ENCODE peak calls at places on chromosome 7, in five cellular contexts. N is HepG2, O is HTR-8/SVneo, H is BJ, Z is fibroblast of lung. F is an unnamed sample.

GRCh38 chr7:153047079-153047478 is 287.5 kb downstream of the ACTR3B start:
- DNase-seq in N (no peak), O (no peak), H (no peak), Z (no peak), F (no peak)

GRCh38 chr7:131538791-131539179 is 17.6 kb downstream of the PODXL start:
- DNase-seq in N (no peak), O (no peak), H (no peak), Z (no peak), F (no peak)

GRCh38 chr7:22821702-22822485 is 755 bp downstream of the TOMM7 start:
- DNase-seq in N (no peak), O (no peak), H (no peak), Z (peak), F (no peak)

GRCh38 chr7:132603241-132603789 is 27.0 kb upstream of the PLXNA4 start:
- DNase-seq in N (no peak), O (no peak), H (no peak), Z (no peak), F (no peak)

GRCh38 chr7:124701955-124702354 is 63.6 kb downstream of the GPR37 start:
- DNase-seq in N (no peak), O (peak), H (no peak), Z (peak), F (no peak)

GRCh38 chr7:4888161-4888560 is 4.6 kb upstream of the RADIL start:
- DNase-seq in N (no peak), O (no peak), H (no peak), Z (no peak), F (no peak)

GRCh38 chr7:126803060-126803665 is 449.6 kb downstream of the GRM8 start:
- DNase-seq in N (peak), O (peak), H (peak), Z (peak), F (no peak)

GRCh38 chr7:132904209-132904608 is 177.7 kb downstream of the CHCHD3 start:
- DNase-seq in N (no peak), O (no peak), H (no peak), Z (no peak), F (no peak)

GRCh38 chr7:94394058-94394398 is 667 bp upstream of the COL1A2 start:
- DNase-seq in N (no peak), O (no peak), H (no peak), Z (no peak), F (no peak)

GRCh38 chr7:16753102-16753931 is at the start of gene TSPAN13:
- DNase-seq in N (peak), O (peak), H (no peak), Z (peak), F (peak)

GRCh38 chr7:20439786-20440185 is 109.1 kb downstream of the ITGB8 start:
- DNase-seq in N (no peak), O (no peak), H (no peak), Z (no peak), F (no peak)

GRCh38 chr7:107076781-107077698 is 32.5 kb downstream of the PRKAR2B start:
- DNase-seq in N (no peak), O (no peak), H (no peak), Z (no peak), F (no peak)

GRCh38 chr7:100603697-100604077 is 1.5 kb downstream of the PCOLCE start:
- DNase-seq in N (no peak), O (no peak), H (no peak), Z (peak), F (no peak)

GRCh38 chr7:25180946-25181345 is 47.3 kb downstream of the NPVF start:
- DNase-seq in N (no peak), O (no peak), H (no peak), Z (no peak), F (no peak)

GRCh38 chr7:54725255-54725654 is 33.8 kb downstream of the SEC61G start:
- DNase-seq in N (no peak), O (no peak), H (no peak), Z (no peak), F (no peak)

GRCh38 chr7:29841926-29842671 is 35.8 kb downstream of the WIPF3 start:
- DNase-seq in N (no peak), O (no peak), H (no peak), Z (no peak), F (no peak)

GRCh38 chr7:45069444-45070253 is 19.1 kb downstream of the NACAD start:
- DNase-seq in N (no peak), O (no peak), H (no peak), Z (no peak), F (no peak)

GRCh38 chr7:9945131-9945530 is 1028.5 kb upstream of the PHF14 start:
- DNase-seq in N (no peak), O (no peak), H (no peak), Z (peak), F (no peak)

F was measured in effector CD8-positive, alpha-beta T cell.